ENCODE peak calls at places on chromosomes 7 and 10, in seven cellular contexts. Z is A549, Y is keratinocyte, U is endothelial cell, F is AG04449, A is thoracic aorta, I is epithelial cell of esophagus. H is an unnamed sample.

GRCh38 chr10:80405636-80406035 is 2.7 kb upstream of the PRXL2A start:
- DNase-seq in Z (no peak), I (no peak), Y (no peak), U (no peak), A (no peak), F (no peak), H (no peak)

GRCh38 chr7:91240546-91240945 is 23.7 kb upstream of the FZD1 start:
- DNase-seq in A (no peak), Z (no peak), I (peak), Y (no peak), U (no peak), F (no peak), H (no peak)

GRCh38 chr10:33807527-33808377 is 473.3 kb upstream of the NRP1 start:
- DNase-seq in Z (no peak), I (no peak), F (no peak), U (no peak), A (no peak), Y (no peak), H (no peak)

GRCh38 chr7:120831260-120831659 is 26.7 kb downstream of the TSPAN12 start:
- DNase-seq in Z (no peak), U (no peak), Y (no peak), I (no peak), A (no peak), F (no peak), H (no peak)

GRCh38 chr10:91880310-91880709 is 29.0 kb downstream of the FGFBP3 start:
- DNase-seq in Z (peak), A (no peak), I (peak), U (no peak), F (no peak), Y (peak), H (no peak)

GRCh38 chr7:131293018-131293417 is 34.7 kb upstream of the MKLN1 start:
- DNase-seq in A (peak), I (peak), Y (no peak), Z (no peak), F (peak), U (no peak), H (no peak)

GRCh38 chr10:5012595-5012994 is 8.9 kb upstream of the AKR1C2 start:
- DNase-seq in Y (no peak), F (no peak), A (no peak), I (no peak), Z (no peak), U (no peak), H (no peak)

GRCh38 chr10:335151-335800 is 200.0 kb downstream of the ZMYND11 start:
- DNase-seq in I (peak), U (no peak), Y (no peak), A (no peak), F (no peak), Z (no peak), H (no peak)

GRCh38 chr7:4792537-4793126 is 17.2 kb downstream of the AP5Z1 start:
- DNase-seq in A (no peak), Z (no peak), F (no peak), Y (no peak), I (no peak), U (peak), H (peak)

GRCh38 chr7:151705744-151706567 is 171.0 kb downstream of the PRKAG2 start:
- DNase-seq in I (peak), A (no peak), Y (peak), Z (peak), F (no peak), U (peak), H (no peak)

GRCh38 chr7:116441534-116441933 is 58.0 kb upstream of the CAV2 start:
- DNase-seq in U (no peak), F (no peak), Z (no peak), Y (no peak), A (no peak), I (no peak), H (no peak)

GRCh38 chr7:53303781-53304180 is 268.3 kb downstream of the POM121L12 start:
- DNase-seq in Y (no peak), F (no peak), A (no peak), Z (no peak), U (no peak), I (no peak), H (no peak)

GRCh38 chr10:88804083-88804812 is 1.7 kb downstream of the LIPM start:
- DNase-seq in F (no peak), I (peak), A (no peak), Z (no peak), U (no peak), Y (no peak), H (no peak)

GRCh38 chr7:141646826-141647480 is 55.0 kb downstream of the DENND11 start:
- DNase-seq in F (no peak), Z (no peak), I (no peak), U (no peak), Y (no peak), A (no peak), H (no peak)

GRCh38 chr7:148929176-148929575 is 45.1 kb upstream of the EZH2 start:
- DNase-seq in A (no peak), Y (no peak), F (no peak), I (peak), U (no peak), Z (no peak), H (no peak)

GRCh38 chr10:52864459-52865106 is 92.0 kb upstream of the MBL2 start:
- DNase-seq in F (peak), I (peak), A (no peak), Z (peak), Y (peak), U (no peak), H (no peak)

GRCh38 chr10:93222876-93223275 is 149.2 kb downstream of the CYP26A1 start:
- DNase-seq in F (no peak), I (no peak), A (no peak), Y (no peak), Z (no peak), U (no peak), H (no peak)

GRCh38 chr10:105148921-105149320 is 507.8 kb downstream of the SORCS3 start:
- DNase-seq in A (no peak), F (no peak), Z (no peak), Y (no peak), U (no peak), I (peak), H (no peak)

GRCh38 chr10:23399701-23400144 is 39.2 kb upstream of the OTUD1 start:
- DNase-seq in Z (peak), A (no peak), Y (no peak), I (peak), U (no peak), F (peak), H (no peak)

GRCh38 chr10:89384474-89385324 is 6.8 kb downstream of the IFIT1B start:
- DNase-seq in U (no peak), Y (no peak), I (no peak), Z (no peak), A (no peak), F (no peak), H (no peak)

GRCh38 chr10:6716521-6716920 is 136.4 kb upstream of the PRKCQ start:
- DNase-seq in F (no peak), Y (no peak), Z (no peak), I (peak), A (no peak), U (no peak), H (no peak)

GRCh38 chr7:27262121-27262520 is 19.5 kb downstream of the EVX1 start:
- DNase-seq in Z (no peak), I (peak), F (no peak), U (no peak), A (no peak), Y (no peak), H (no peak)

GRCh38 chr7:19011212-19011611 is 106.2 kb downstream of the TWIST1 start:
- DNase-seq in U (no peak), I (no peak), A (no peak), F (no peak), Z (no peak), Y (no peak), H (no peak)

GRCh38 chr7:98352621-98353020 is 48.3 kb downstream of the BAIAP2L1 start:
- DNase-seq in Z (peak), F (no peak), Y (no peak), U (no peak), I (peak), A (no peak), H (no peak)

GRCh38 chr10:79203833-79204232 is 135.1 kb downstream of the ZMIZ1 start:
- DNase-seq in A (no peak), Z (no peak), I (no peak), U (no peak), F (no peak), Y (no peak), H (peak)

GRCh38 chr10:51301644-51302043 is 227.4 kb downstream of the PRKG1 start:
- DNase-seq in Z (no peak), Y (no peak), A (no peak), U (no peak), F (no peak), I (no peak), H (no peak)

GRCh38 chr10:121658611-121659010 is 60.4 kb upstream of the FGFR2 start:
- DNase-seq in A (no peak), I (peak), Y (peak), F (no peak), U (no peak), Z (no peak), H (no peak)

GRCh38 chr7:39810710-39811109 is 139.3 kb upstream of the CDK13 start:
- DNase-seq in U (no peak), Y (no peak), F (no peak), Z (no peak), A (no peak), I (peak), H (no peak)

GRCh38 chr10:79027147-79028055 is 41.4 kb upstream of the ZMIZ1 start:
- DNase-seq in I (no peak), A (no peak), U (no peak), Y (no peak), F (no peak), Z (no peak), H (no peak)

GRCh38 chr7:17672774-17673173 is 267.5 kb downstream of the SNX13 start:
- DNase-seq in Y (no peak), A (no peak), I (peak), F (no peak), Z (no peak), U (no peak), H (no peak)

GRCh38 chr10:14181197-14181936 is 149.4 kb downstream of the FRMD4A start:
- DNase-seq in Y (no peak), U (peak), F (no peak), A (no peak), Z (no peak), I (no peak), H (no peak)

GRCh38 chr10:14182781-14183180 is 147.9 kb downstream of the FRMD4A start:
- DNase-seq in U (no peak), Y (no peak), Z (no peak), F (no peak), A (no peak), I (no peak), H (no peak)

GRCh38 chr10:14184841-14185500 is 145.8 kb downstream of the FRMD4A start:
- DNase-seq in Y (peak), A (no peak), U (no peak), F (no peak), Z (no peak), I (peak), H (no peak)

GRCh38 chr10:14186245-14186644 is 144.5 kb downstream of the FRMD4A start:
- DNase-seq in I (peak), U (no peak), F (no peak), Z (peak), Y (no peak), A (no peak), H (no peak)

GRCh38 chr10:14185501-14186045 is 145.2 kb downstream of the FRMD4A start:
- DNase-seq in U (peak), F (peak), A (no peak), Z (peak), I (peak), Y (peak), H (peak)
- TF ChIP-seq CTCF in U (no peak), F (no peak), A (no peak), Z (no peak), I (peak), Y (peak), H (no peak)

GRCh38 chr10:66924674-66925345 is 1.0 kb upstream of the LRRTM3 start:
- DNase-seq in A (no peak), Z (no peak), Y (no peak), U (no peak), I (peak), F (no peak), H (no peak)

GRCh38 chr10:66926841-66927240 is 1.0 kb downstream of the LRRTM3 start:
- DNase-seq in Z (no peak), A (no peak), U (no peak), Y (no peak), F (no peak), I (no peak), H (no peak)

GRCh38 chr10:66928000-66928770 is 2.3 kb downstream of the LRRTM3 start:
- DNase-seq in U (peak), F (no peak), A (no peak), I (no peak), Z (no peak), Y (no peak), H (peak)

GRCh38 chr10:66927271-66927950 is 1.6 kb downstream of the LRRTM3 start:
- DNase-seq in U (no peak), A (no peak), F (no peak), I (no peak), Z (no peak), Y (no peak), H (no peak)

GRCh38 chr10:66925896-66926719 is at the start of gene LRRTM3:
- DNase-seq in U (peak), Z (peak), F (peak), Y (peak), A (no peak), I (peak), H (peak)
- TF ChIP-seq CTCF in U (peak), Z (peak), F (peak), Y (peak), A (peak), I (peak), H (peak)

DNA sequence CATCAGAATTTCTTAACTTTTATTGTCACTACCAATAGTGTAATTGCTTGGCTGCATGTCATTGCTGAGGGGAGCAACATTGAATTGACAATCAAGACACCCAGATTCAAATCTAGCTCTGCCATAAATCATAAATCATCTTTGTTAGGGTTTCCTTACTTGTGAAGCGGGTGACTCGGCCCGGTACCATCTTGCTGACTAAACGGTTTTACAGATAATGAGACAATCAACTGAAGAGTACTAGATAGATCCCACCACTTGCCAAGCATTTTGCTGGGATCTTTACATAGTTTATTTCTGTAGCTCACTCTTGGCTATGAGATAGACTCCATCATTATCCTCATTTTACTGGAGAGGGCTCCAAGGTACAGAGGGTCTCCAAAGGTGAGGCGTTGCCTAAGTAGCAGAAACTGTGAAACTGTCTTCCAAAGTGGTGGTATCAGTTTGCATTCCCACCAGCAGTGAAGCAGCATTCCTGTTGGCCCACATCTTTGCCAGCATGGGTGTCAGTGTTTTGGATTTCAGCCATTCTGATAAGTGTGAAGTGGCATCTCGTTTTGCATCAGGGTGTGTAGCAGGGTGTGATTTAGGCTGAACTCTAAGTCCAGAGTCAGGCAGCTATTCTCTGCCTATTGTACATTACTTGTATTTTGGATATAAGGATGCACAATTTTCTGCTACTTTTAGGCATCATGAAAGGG is 168.7 kb upstream of the BMPER start:
- DNase-seq in Y (no peak), I (no peak), F (no peak), U (no peak), A (no peak), Z (no peak), H (no peak)
- TF ChIP-seq CTCF in Y (no peak), I (no peak), F (no peak), U (no peak), A (no peak), Z (no peak), H (no peak)

GRCh38 chr10:113628607-113629153 is 35.2 kb downstream of the NRAP start:
- DNase-seq in Z (no peak), U (no peak), A (no peak), F (no peak), I (no peak), Y (no peak), H (no peak)
- TF ChIP-seq CTCF in Z (no peak), U (no peak), A (no peak), F (no peak), I (no peak), Y (no peak), H (no peak)